ENCODE peak calls at places on chromosome 15, in seven cellular contexts. N, H, R, F, T, V and M are unnamed samples.

GRCh38 chr15:64050281-64051092 is 4.2 kb upstream of the DAPK2 start:
- DNase-seq in T (no peak), N (peak; percentile 40), V (no peak), H (no peak), R (no peak), F (no peak), M (no peak)

GRCh38 chr15:56351362-56351761 is 13.9 kb upstream of the TEX9 start:
- DNase-seq in T (no peak), V (no peak), N (no peak), F (no peak), R (no peak), H (no peak), M (no peak)

GRCh38 chr15:69042531-69042930 is 28.0 kb downstream of the NOX5 start:
- DNase-seq in N (no peak), H (no peak), T (no peak), R (no peak), V (no peak), F (no peak), M (peak; percentile 49)

GRCh38 chr15:87874896-87875661 is 381.5 kb downstream of the NTRK3 start:
- DNase-seq in F (peak; percentile 43), H (peak; percentile 28), T (no peak), R (peak; percentile 65), V (no peak), N (no peak), M (no peak)

GRCh38 chr15:61227269-61228024 is 1.7 kb downstream of the RORA start:
- DNase-seq in V (peak; percentile 28), T (peak; percentile 59), F (no peak), R (peak; percentile 50), H (peak; percentile 50), N (peak; percentile 61), M (no peak)

GRCh38 chr15:50257924-50258323 is 7.6 kb downstream of the HDC start:
- DNase-seq in V (no peak), F (no peak), T (peak; percentile 50), H (no peak), R (peak; percentile 77), N (no peak), M (no peak)

GRCh38 chr15:60535743-60536142 is 56.8 kb upstream of the ICE2 start:
- DNase-seq in V (no peak), N (no peak), R (peak; percentile 64), H (no peak), T (peak; percentile 23), F (no peak), M (no peak)

GRCh38 chr15:64096486-64097431 is 977 bp downstream of the SNX1 start:
- DNase-seq in T (peak; percentile 49), H (no peak), R (peak; percentile 43), V (no peak), F (no peak), N (no peak), M (no peak)

GRCh38 chr15:47384316-47384715 is 333.0 kb upstream of the SEMA6D start:
- DNase-seq in F (no peak), V (no peak), R (peak; percentile 96), T (peak; percentile 91), H (peak; percentile 86), N (no peak), M (no peak)

GRCh38 chr15:100914876-100915275 is 4.3 kb upstream of the LRRK1 start:
- DNase-seq in H (no peak), F (no peak), N (no peak), T (no peak), R (peak; percentile 24), V (no peak), M (no peak)

GRCh38 chr15:40929730-40930429 is 740 bp downstream of the DLL4 start:
- DNase-seq in T (peak; percentile 60), V (no peak), N (peak; percentile 73), F (peak; percentile 65), H (peak; percentile 71), R (peak; percentile 64), M (no peak)

GRCh38 chr15:101359365-101359947 is 64.4 kb upstream of the SNRPA1 start:
- DNase-seq in H (no peak), R (peak; percentile 9), V (no peak), N (no peak), T (no peak), F (peak; percentile 36), M (no peak)

GRCh38 chr15:70268698-70269251 is 171.1 kb upstream of the TLE3 start:
- DNase-seq in F (no peak), H (no peak), V (no peak), T (no peak), R (no peak), N (no peak), M (no peak)

GRCh38 chr15:48330045-48330840 is 986 bp upstream of the DUT start:
- DNase-seq in H (no peak), R (peak; percentile 8), T (peak; percentile 29), N (no peak), F (no peak), V (no peak), M (no peak)

GRCh38 chr15:81887913-81888312 is 157.9 kb downstream of the MEX3B start:
- DNase-seq in T (peak; percentile 66), H (no peak), N (no peak), R (peak; percentile 89), F (no peak), V (no peak), M (no peak)

DNA sequence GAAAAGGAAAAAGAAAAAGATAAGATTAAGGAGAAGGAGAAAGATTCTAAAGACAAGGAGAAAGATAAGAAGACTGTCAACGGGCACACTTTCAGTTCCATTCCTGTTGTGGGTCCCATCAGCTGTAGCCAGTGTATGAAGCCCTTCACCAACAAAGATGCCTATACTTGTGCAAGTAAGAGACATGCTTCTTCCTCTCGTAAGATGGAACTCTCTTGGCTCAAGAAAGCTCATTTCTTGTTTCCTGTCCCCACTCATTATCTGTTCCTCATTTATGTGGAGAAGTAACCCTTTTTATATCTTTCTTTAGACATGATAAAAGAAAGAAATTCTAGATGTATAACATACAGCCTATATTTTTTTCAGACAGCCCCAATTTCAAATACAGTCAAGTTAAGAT is 101.4 kb downstream of the KLHL25 start:
- DNase-seq in N (no peak), T (no peak), R (no peak), H (no peak), F (no peak), V (no peak), M (no peak)
- TF ChIP-seq CTCF in N (no peak), T (no peak), R (no peak), H (no peak), F (no peak), V (no peak), M (no peak)

GRCh38 chr15:91050128-91050455 is 27.7 kb upstream of the VPS33B start:
- DNase-seq in V (no peak), F (no peak), N (no peak), R (no peak), H (no peak), T (no peak), M (no peak)
- TF ChIP-seq CTCF in V (no peak), F (no peak), N (no peak), R (no peak), H (no peak), T (no peak), M (no peak)

GRCh38 chr15:89408512-89409183 is 74.0 kb upstream of the POLG start:
- DNase-seq in N (no peak), R (peak; percentile 6), F (no peak), V (no peak), H (no peak), T (peak; percentile 19), M (no peak)

GRCh38 chr15:89409184-89409992 is 74.8 kb upstream of the POLG start:
- DNase-seq in F (no peak), R (no peak), N (no peak), V (no peak), H (no peak), T (no peak), M (no peak)

GRCh38 chr15:89406756-89407650 is 72.4 kb upstream of the POLG start:
- DNase-seq in R (no peak), V (no peak), H (no peak), T (no peak), N (no peak), F (no peak), M (no peak)

GRCh38 chr15:89412906-89413411 is 78.3 kb upstream of the POLG start:
- DNase-seq in N (no peak), R (no peak), H (peak; percentile 37), T (no peak), F (no peak), V (no peak), M (no peak)

GRCh38 chr15:89409993-89410767 is 75.6 kb upstream of the POLG start:
- DNase-seq in N (no peak), R (no peak), H (no peak), F (no peak), T (no peak), V (no peak), M (no peak)
- TF ChIP-seq CTCF in N (no peak), R (no peak), H (no peak), F (no peak), T (no peak), V (no peak), M (no peak)

DNA sequence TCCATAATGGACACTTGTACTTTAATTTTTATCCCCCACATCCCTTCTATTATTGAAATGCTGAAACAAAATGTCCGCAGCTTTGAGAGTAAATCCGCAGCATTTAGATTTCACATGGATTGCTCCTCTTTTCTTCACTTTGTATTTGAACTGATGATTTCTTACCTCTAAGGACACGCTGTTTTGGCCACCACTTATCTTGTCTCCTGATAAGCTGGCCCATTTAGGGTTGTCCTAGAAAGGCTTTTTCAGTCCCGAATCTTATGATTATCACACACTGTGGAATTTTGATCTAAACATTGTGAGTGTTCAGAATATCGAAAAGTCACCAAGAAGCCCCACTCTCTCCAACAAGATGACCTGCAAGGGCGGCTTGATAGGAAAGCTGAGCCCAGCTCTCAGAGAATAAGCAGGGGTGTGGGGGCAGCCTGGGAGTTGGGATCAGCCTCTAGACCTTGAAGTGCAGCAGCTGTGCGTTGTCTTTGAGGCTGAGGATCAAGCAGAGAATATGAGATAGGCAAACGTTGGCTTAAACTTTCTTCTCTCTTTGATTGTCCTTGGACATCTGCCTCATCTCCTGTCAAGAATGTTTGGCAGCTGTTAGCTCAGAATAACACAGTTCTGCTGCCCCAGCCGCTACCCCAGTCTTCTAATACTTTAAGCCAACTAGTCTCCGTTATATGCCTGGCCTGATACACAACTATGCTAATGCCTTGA is 399.7 kb upstream of the NR2F2 start:
- DNase-seq in H (peak; percentile 48), R (no peak), N (no peak), T (no peak), F (no peak), V (no peak), M (no peak)
- TF ChIP-seq CTCF in H (no peak), R (no peak), N (no peak), T (no peak), F (no peak), V (no peak), M (no peak)